ENCODE peak calls at places on chromosomes 5 and 9, in five cellular contexts. One of them, this sample, is unnamed.

GRCh38 chr5:27020965-27021364 is 17.4 kb downstream of the CDH9 start:
- DNase-seq in HepG2: peak; percentile 2
- DNase-seq in HCT116: no peak
- DNase-seq in K562: no peak
- DNase-seq in H1: no peak
- DNase-seq in this sample: no peak

GRCh38 chr5:107248065-107248695 is 422.6 kb downstream of the EFNA5 start:
- DNase-seq in HepG2: no peak
- DNase-seq in HCT116: peak; percentile 53
- DNase-seq in K562: peak; percentile 49
- DNase-seq in H1: peak; percentile 87
- DNase-seq in this sample: peak; percentile 79

GRCh38 chr9:20490246-20490834 is 132.0 kb downstream of the MLLT3 start:
- DNase-seq in HepG2: no peak
- DNase-seq in HCT116: no peak
- DNase-seq in K562: no peak
- DNase-seq in H1: no peak
- DNase-seq in this sample: no peak

GRCh38 chr9:98912450-98912849 is 31.3 kb upstream of the COL15A1 start:
- DNase-seq in HepG2: no peak
- DNase-seq in HCT116: no peak
- DNase-seq in K562: no peak
- DNase-seq in H1: no peak
- DNase-seq in this sample: no peak

GRCh38 chr5:35443803-35444595 is 173.7 kb upstream of the SPEF2 start:
- DNase-seq in HepG2: no peak
- DNase-seq in HCT116: no peak
- DNase-seq in K562: no peak
- DNase-seq in H1: no peak
- DNase-seq in this sample: no peak

GRCh38 chr5:37900692-37901091 is 60.9 kb upstream of the GDNF start:
- DNase-seq in HepG2: peak; percentile 29
- DNase-seq in HCT116: peak; percentile 10
- DNase-seq in K562: no peak
- DNase-seq in H1: no peak
- DNase-seq in this sample: peak; percentile 32

GRCh38 chr9:33159058-33159759 is 7.9 kb downstream of the B4GALT1 start:
- DNase-seq in HepG2: no peak
- DNase-seq in HCT116: no peak
- DNase-seq in K562: no peak
- DNase-seq in H1: no peak
- DNase-seq in this sample: no peak

GRCh38 chr5:176481659-176482213 is 33.6 kb downstream of the FAF2 start:
- DNase-seq in HepG2: peak; percentile 71
- DNase-seq in HCT116: no peak
- DNase-seq in K562: no peak
- DNase-seq in H1: no peak
- DNase-seq in this sample: no peak

GRCh38 chr5:23367863-23368262 is 139.5 kb upstream of the PRDM9 start:
- DNase-seq in HepG2: no peak
- DNase-seq in HCT116: no peak
- DNase-seq in K562: no peak
- DNase-seq in H1: no peak
- DNase-seq in this sample: no peak

GRCh38 chr5:131393498-131393968 is 129.7 kb downstream of the CDC42SE2 start:
- DNase-seq in HepG2: no peak
- DNase-seq in HCT116: no peak
- DNase-seq in K562: no peak
- DNase-seq in H1: no peak
- DNase-seq in this sample: no peak

GRCh38 chr5:168269950-168270349 is 21.5 kb upstream of the WWC1 start:
- DNase-seq in HepG2: no peak
- DNase-seq in HCT116: no peak
- DNase-seq in K562: peak; percentile 38
- DNase-seq in H1: no peak
- DNase-seq in this sample: no peak

GRCh38 chr9:88995205-88995604 is 3.9 kb downstream of the S1PR3 start:
- DNase-seq in HepG2: no peak
- DNase-seq in HCT116: no peak
- DNase-seq in K562: no peak
- DNase-seq in H1: no peak
- DNase-seq in this sample: no peak

GRCh38 chr9:101387871-101388506 is 3.2 kb upstream of the BAAT start:
- DNase-seq in HepG2: peak; percentile 86
- DNase-seq in HCT116: peak; percentile 58
- DNase-seq in K562: peak; percentile 33
- DNase-seq in H1: no peak
- DNase-seq in this sample: no peak

GRCh38 chr5:133358271-133358670 is 254.1 kb downstream of the FSTL4 start:
- DNase-seq in HepG2: no peak
- DNase-seq in HCT116: no peak
- DNase-seq in K562: no peak
- DNase-seq in H1: peak; percentile 39
- DNase-seq in this sample: no peak

GRCh38 chr5:95760291-95761191 is 29.4 kb downstream of the RHOBTB3 start:
- DNase-seq in HepG2: peak; percentile 71
- DNase-seq in HCT116: no peak
- DNase-seq in K562: no peak
- DNase-seq in H1: no peak
- DNase-seq in this sample: no peak

GRCh38 chr5:170368593-170368992 is 20.6 kb downstream of the KCNMB1 start:
- DNase-seq in HepG2: no peak
- DNase-seq in HCT116: no peak
- DNase-seq in K562: no peak
- DNase-seq in H1: no peak
- DNase-seq in this sample: no peak

GRCh38 chr9:98540476-98540875 is 168.3 kb downstream of the GABBR2 start:
- DNase-seq in HepG2: no peak
- DNase-seq in HCT116: no peak
- DNase-seq in K562: no peak
- DNase-seq in H1: no peak
- DNase-seq in this sample: no peak

GRCh38 chr5:7886849-7887460 is 18.0 kb downstream of the MTRR start:
- DNase-seq in HepG2: peak; percentile 20
- DNase-seq in HCT116: peak; percentile 19
- DNase-seq in K562: no peak
- DNase-seq in H1: no peak
- DNase-seq in this sample: no peak

GRCh38 chr9:128324401-128324800 is 1.8 kb downstream of the COQ4 start:
- DNase-seq in HepG2: no peak
- DNase-seq in HCT116: no peak
- DNase-seq in K562: no peak
- DNase-seq in H1: no peak
- DNase-seq in this sample: no peak

GRCh38 chr9:18861599-18862546 is 171.1 kb downstream of the SAXO1 start:
- DNase-seq in HepG2: no peak
- DNase-seq in HCT116: no peak
- DNase-seq in K562: no peak
- DNase-seq in H1: peak; percentile 56
- DNase-seq in this sample: peak; percentile 38

GRCh38 chr5:1432296-1432695 is 12.9 kb downstream of the SLC6A3 start:
- DNase-seq in HepG2: no peak
- DNase-seq in HCT116: no peak
- DNase-seq in K562: no peak
- DNase-seq in H1: no peak
- DNase-seq in this sample: no peak

GRCh38 chr9:112048924-112049785 is 125.9 kb downstream of the SUSD1 start:
- DNase-seq in HepG2: no peak
- DNase-seq in HCT116: no peak
- DNase-seq in K562: no peak
- DNase-seq in H1: no peak
- DNase-seq in this sample: no peak

GRCh38 chr5:10460252-10460906 is 18.7 kb downstream of the ROPN1L start:
- DNase-seq in HepG2: no peak
- DNase-seq in HCT116: no peak
- DNase-seq in K562: no peak
- DNase-seq in H1: no peak
- DNase-seq in this sample: no peak

GRCh38 chr5:31213676-31214638 is 20.5 kb downstream of the CDH6 start:
- DNase-seq in HepG2: no peak
- DNase-seq in HCT116: no peak
- DNase-seq in K562: no peak
- DNase-seq in H1: no peak
- DNase-seq in this sample: no peak

GRCh38 chr5:124660229-124661093 is 86.0 kb downstream of the ZNF608 start:
- DNase-seq in HepG2: no peak
- DNase-seq in HCT116: no peak
- DNase-seq in K562: no peak
- DNase-seq in H1: no peak
- DNase-seq in this sample: no peak

GRCh38 chr9:10525972-10526371 is 86.8 kb downstream of the PTPRD start:
- DNase-seq in HepG2: no peak
- DNase-seq in HCT116: no peak
- DNase-seq in K562: no peak
- DNase-seq in H1: no peak
- DNase-seq in this sample: no peak

GRCh38 chr9:131618071-131618479 is 72.8 kb downstream of the PRRT1B start:
- DNase-seq in HepG2: peak; percentile 78
- DNase-seq in HCT116: no peak
- DNase-seq in K562: no peak
- DNase-seq in H1: no peak
- DNase-seq in this sample: no peak

GRCh38 chr5:90153031-90153430 is 256.5 kb downstream of the CETN3 start:
- DNase-seq in HepG2: no peak
- DNase-seq in HCT116: no peak
- DNase-seq in K562: no peak
- DNase-seq in H1: no peak
- DNase-seq in this sample: no peak

GRCh38 chr9:128940271-128940921 is 7.0 kb downstream of the DOLK start:
- DNase-seq in HepG2: peak; percentile 18
- DNase-seq in HCT116: no peak
- DNase-seq in K562: no peak
- DNase-seq in H1: no peak
- DNase-seq in this sample: no peak

GRCh38 chr5:139677404-139678282 is 29.5 kb downstream of the CXXC5 start:
- DNase-seq in HepG2: no peak
- DNase-seq in HCT116: no peak
- DNase-seq in K562: peak; percentile 36
- DNase-seq in H1: no peak
- DNase-seq in this sample: peak; percentile 50

GRCh38 chr9:4293293-4293931 is 6.5 kb downstream of the GLIS3 start:
- DNase-seq in HepG2: no peak
- DNase-seq in HCT116: peak; percentile 54
- DNase-seq in K562: no peak
- DNase-seq in H1: no peak
- DNase-seq in this sample: no peak

GRCh38 chr5:169762338-169763095 is 125.4 kb downstream of the DOCK2 start:
- DNase-seq in HepG2: no peak
- DNase-seq in HCT116: no peak
- DNase-seq in K562: no peak
- DNase-seq in H1: no peak
- DNase-seq in this sample: no peak

GRCh38 chr5:72178910-72179815 is 71.9 kb downstream of the MAP1B start:
- DNase-seq in HepG2: no peak
- DNase-seq in HCT116: peak; percentile 28
- DNase-seq in K562: no peak
- DNase-seq in H1: no peak
- DNase-seq in this sample: peak; percentile 20

GRCh38 chr5:178519155-178519554 is 71.0 kb downstream of the COL23A1 start:
- DNase-seq in HepG2: no peak
- DNase-seq in HCT116: no peak
- DNase-seq in K562: no peak
- DNase-seq in H1: no peak
- DNase-seq in this sample: no peak

GRCh38 chr9:97487107-97487506 is 14.4 kb upstream of the TMOD1 start:
- DNase-seq in HepG2: peak; percentile 37
- DNase-seq in HCT116: no peak
- DNase-seq in K562: no peak
- DNase-seq in H1: no peak
- DNase-seq in this sample: no peak

GRCh38 chr5:122942164-122942914 is 94.2 kb downstream of the PPIC start:
- DNase-seq in HepG2: no peak
- DNase-seq in HCT116: no peak
- DNase-seq in K562: peak; percentile 13
- DNase-seq in H1: no peak
- DNase-seq in this sample: no peak

GRCh38 chr9:33814816-33815215 is 2.1 kb upstream of the UBE2R2 start:
- DNase-seq in HepG2: no peak
- DNase-seq in HCT116: no peak
- DNase-seq in K562: no peak
- DNase-seq in H1: no peak
- DNase-seq in this sample: no peak

GRCh38 chr9:35277649-35278359 is 116.0 kb downstream of the UNC13B start:
- DNase-seq in HepG2: no peak
- DNase-seq in HCT116: no peak
- DNase-seq in K562: no peak
- DNase-seq in H1: no peak
- DNase-seq in this sample: no peak
- TF ChIP-seq SP1 in HepG2: no peak
- TF ChIP-seq SP1 in HCT116: no peak
- TF ChIP-seq SP1 in K562: no peak
- TF ChIP-seq SP1 in H1: no peak
- TF ChIP-seq SP1 in this sample: no peak

GRCh38 chr5:120464627-120465280 is 654 bp downstream of the PRR16 start:
- DNase-seq in HepG2: no peak
- DNase-seq in HCT116: no peak
- DNase-seq in K562: no peak
- DNase-seq in H1: no peak
- DNase-seq in this sample: peak; percentile 35
- TF ChIP-seq MAX in HepG2: no peak
- TF ChIP-seq MAX in HCT116: no peak
- TF ChIP-seq MAX in K562: no peak
- TF ChIP-seq MAX in H1: no peak
- TF ChIP-seq MAX in this sample: peak; percentile 31

DNA sequence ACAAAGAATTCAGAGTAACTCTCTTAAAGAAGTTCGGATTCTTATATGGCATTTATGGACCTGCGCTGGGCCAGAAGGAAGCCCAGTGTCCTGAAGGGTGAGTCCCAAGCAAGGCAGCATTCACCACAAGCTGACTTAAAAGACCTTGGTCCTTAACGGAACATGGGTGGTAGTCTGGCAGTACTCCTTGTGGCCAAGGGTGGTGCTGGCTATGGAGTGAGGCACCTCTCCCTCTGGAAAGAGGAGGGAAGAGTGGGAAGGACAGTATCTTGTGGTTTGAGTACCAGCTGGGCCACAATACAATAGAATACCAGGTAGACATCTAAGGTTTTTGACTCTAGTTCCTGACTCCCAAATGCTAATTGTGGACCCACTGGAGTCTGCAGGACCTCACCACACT is 425.7 kb upstream of the CYLC2 start:
- DNase-seq in HepG2: no peak
- DNase-seq in HCT116: no peak
- DNase-seq in K562: no peak
- DNase-seq in H1: no peak
- DNase-seq in this sample: peak; percentile 15
- TF ChIP-seq SP1 in HepG2: no peak
- TF ChIP-seq SP1 in HCT116: no peak
- TF ChIP-seq SP1 in K562: no peak
- TF ChIP-seq SP1 in H1: no peak
- TF ChIP-seq SP1 in this sample: no peak

DNA sequence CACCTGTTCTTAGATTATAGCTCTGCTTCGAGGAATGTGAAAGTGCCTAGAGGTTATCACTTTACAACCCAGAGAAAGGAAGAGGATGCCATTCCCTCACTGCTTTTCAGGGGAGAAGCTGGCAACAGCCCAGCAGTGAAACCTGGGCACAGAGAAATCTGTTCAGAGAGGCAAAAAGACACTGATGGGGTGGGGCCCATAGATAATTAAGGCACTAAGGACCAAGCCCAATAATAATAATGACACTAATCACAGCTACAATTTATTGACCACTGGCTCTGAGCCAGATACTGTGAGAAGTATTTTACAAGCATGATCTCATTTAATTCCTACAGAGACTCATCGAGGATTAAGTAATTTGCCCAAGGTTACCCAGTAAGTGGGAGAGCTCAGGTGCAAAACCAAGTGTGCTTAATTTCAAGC is 168.3 kb downstream of the PIK3R1 start:
- DNase-seq in HepG2: no peak
- DNase-seq in HCT116: no peak
- DNase-seq in K562: no peak
- DNase-seq in H1: no peak
- DNase-seq in this sample: no peak
- TF ChIP-seq MAX in HepG2: no peak
- TF ChIP-seq MAX in HCT116: no peak
- TF ChIP-seq MAX in K562: no peak
- TF ChIP-seq MAX in H1: no peak
- TF ChIP-seq MAX in this sample: no peak

This sample was measured in WTC11.